ENCODE peak calls at places on chromosomes 7 and 10, in five cellular contexts. E is MM.1S, D is progenitor cell of endocrine pancreas, C is tibial nerve, V is right lobe of liver. Y is an unnamed sample.

GRCh38 chr7:27128776-27129728 is 1.5 kb downstream of the HOXA4 start:
- DNase-seq in E (no peak), D (no peak), C (no peak), V (no peak), Y (no peak)

GRCh38 chr7:139036901-139037300 is 1.1 kb upstream of the ZC3HAV1L start:
- DNase-seq in E (no peak), D (no peak), C (no peak), V (no peak), Y (no peak)

GRCh38 chr7:148521271-148521670 is 69.3 kb upstream of the C7orf33 start:
- DNase-seq in E (no peak), D (no peak), C (no peak), V (no peak), Y (no peak)

GRCh38 chr7:50092579-50093411 is at the start of gene ZPBP:
- DNase-seq in E (peak; percentile 57), D (no peak), C (no peak), V (peak; percentile 28), Y (no peak)

GRCh38 chr7:100573691-100574361 is at the start of gene SAP25:
- DNase-seq in E (no peak), D (no peak), C (no peak), V (no peak), Y (no peak)

GRCh38 chr7:150449206-150449956 is 1.0 kb upstream of the GIMAP8 start:
- DNase-seq in E (no peak), D (no peak), C (no peak), V (no peak), Y (no peak)

GRCh38 chr7:24587853-24588252 is 14.6 kb downstream of the PALS2 start:
- DNase-seq in E (peak; percentile 54), D (no peak), C (no peak), V (no peak), Y (no peak)

GRCh38 chr10:87618470-87619423 is 40.9 kb upstream of the PAPSS2 start:
- DNase-seq in E (no peak), D (no peak), C (no peak), V (peak; percentile 81), Y (no peak)

GRCh38 chr10:60375293-60376004 is 14.2 kb downstream of the ANK3 start:
- DNase-seq in E (no peak), D (no peak), C (no peak), V (no peak), Y (no peak)

GRCh38 chr7:140668641-140669040 is 4.1 kb upstream of the ADCK2 start:
- DNase-seq in E (no peak), D (no peak), C (no peak), V (no peak), Y (no peak)

GRCh38 chr7:140143997-140144396 is 32.8 kb downstream of the KDM7A start:
- DNase-seq in E (no peak), D (no peak), C (no peak), V (no peak), Y (no peak)

GRCh38 chr7:20642171-20642570 is 26.7 kb downstream of the ABCB5 start:
- DNase-seq in E (no peak), D (no peak), C (no peak), V (no peak), Y (no peak)

GRCh38 chr7:87872356-87872755 is 3.8 kb downstream of the SLC25A40 start:
- DNase-seq in E (no peak), D (no peak), C (no peak), V (no peak), Y (no peak)

GRCh38 chr10:21363753-21364104 is 161.8 kb downstream of the SKIDA1 start:
- DNase-seq in E (no peak), D (no peak), C (no peak), V (no peak), Y (no peak)

GRCh38 chr7:125481323-125481722 is 551.7 kb upstream of the POT1 start:
- DNase-seq in E (no peak), D (no peak), C (no peak), V (no peak), Y (no peak)
- TF ChIP-seq CTCF in E (no peak), D (no peak), C (no peak), V (no peak), Y (no peak)

GRCh38 chr10:74213571-74214162 is 62.6 kb downstream of the ADK start:
- DNase-seq in E (peak; percentile 24), D (no peak), C (no peak), V (peak; percentile 39), Y (no peak)
- TF ChIP-seq CTCF in E (peak; percentile 55), D (peak; percentile 42), C (peak; percentile 40), V (peak; percentile 40), Y (peak; percentile 85)

DNA sequence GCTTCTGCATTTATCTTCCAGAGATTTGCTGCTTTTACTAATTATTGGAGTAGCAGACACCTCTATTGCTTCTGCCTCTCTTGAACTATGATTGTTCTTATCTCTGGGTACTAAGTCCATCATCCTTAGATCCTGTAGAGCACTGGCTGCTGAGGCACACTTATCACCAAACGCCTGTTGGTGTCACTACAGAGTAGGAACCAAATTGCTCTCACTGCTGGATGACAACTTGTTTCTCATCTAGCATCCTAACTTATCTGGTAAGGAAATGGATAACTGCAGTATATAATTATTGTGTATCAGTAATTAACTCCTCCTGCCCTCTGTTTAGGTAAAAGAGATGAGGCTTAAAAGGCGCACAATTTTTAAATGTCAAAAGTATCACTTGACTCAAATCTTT is 1059.4 kb downstream of the NRG3 start:
- DNase-seq in E (no peak), D (no peak), C (no peak), V (no peak), Y (no peak)
- TF ChIP-seq CTCF in E (peak; percentile 27), D (peak; percentile 18), C (no peak), V (peak; percentile 20), Y (peak; percentile 59)

GRCh38 chr7:12244694-12245093 is 33.6 kb downstream of the TMEM106B start:
- DNase-seq in E (no peak), D (no peak), C (no peak), V (no peak), Y (no peak)

GRCh38 chr7:12239821-12240220 is 28.7 kb downstream of the TMEM106B start:
- DNase-seq in E (no peak), D (no peak), C (no peak), V (no peak), Y (no peak)

GRCh38 chr7:12249706-12250105 is 38.6 kb downstream of the TMEM106B start:
- DNase-seq in E (no peak), D (no peak), C (no peak), V (no peak), Y (no peak)

DNA sequence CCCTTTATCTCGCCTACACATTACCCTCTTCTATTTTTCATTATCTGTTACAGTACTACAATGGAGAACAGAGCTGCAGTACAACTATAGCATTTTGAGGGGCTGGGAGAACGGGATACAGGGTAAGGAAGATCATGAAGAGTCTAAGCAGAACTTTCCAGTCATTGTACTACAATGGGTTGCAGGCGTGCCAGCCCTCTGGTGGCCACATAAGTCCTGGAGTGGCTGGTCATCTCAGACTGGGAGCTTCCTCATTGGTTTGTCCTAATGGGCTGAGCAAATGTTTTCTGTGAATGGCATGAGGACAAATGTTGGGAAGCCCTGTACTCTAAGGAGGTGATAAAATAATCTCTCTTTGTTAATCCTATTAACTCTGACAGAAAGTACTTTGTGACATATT is 33.0 kb downstream of the TMEM106B start:
- DNase-seq in E (no peak), D (no peak), C (no peak), V (peak; percentile 37), Y (no peak)
- TF ChIP-seq CTCF in E (peak; percentile 32), D (peak; percentile 44), C (peak; percentile 15), V (peak; percentile 28), Y (peak; percentile 50)

DNA sequence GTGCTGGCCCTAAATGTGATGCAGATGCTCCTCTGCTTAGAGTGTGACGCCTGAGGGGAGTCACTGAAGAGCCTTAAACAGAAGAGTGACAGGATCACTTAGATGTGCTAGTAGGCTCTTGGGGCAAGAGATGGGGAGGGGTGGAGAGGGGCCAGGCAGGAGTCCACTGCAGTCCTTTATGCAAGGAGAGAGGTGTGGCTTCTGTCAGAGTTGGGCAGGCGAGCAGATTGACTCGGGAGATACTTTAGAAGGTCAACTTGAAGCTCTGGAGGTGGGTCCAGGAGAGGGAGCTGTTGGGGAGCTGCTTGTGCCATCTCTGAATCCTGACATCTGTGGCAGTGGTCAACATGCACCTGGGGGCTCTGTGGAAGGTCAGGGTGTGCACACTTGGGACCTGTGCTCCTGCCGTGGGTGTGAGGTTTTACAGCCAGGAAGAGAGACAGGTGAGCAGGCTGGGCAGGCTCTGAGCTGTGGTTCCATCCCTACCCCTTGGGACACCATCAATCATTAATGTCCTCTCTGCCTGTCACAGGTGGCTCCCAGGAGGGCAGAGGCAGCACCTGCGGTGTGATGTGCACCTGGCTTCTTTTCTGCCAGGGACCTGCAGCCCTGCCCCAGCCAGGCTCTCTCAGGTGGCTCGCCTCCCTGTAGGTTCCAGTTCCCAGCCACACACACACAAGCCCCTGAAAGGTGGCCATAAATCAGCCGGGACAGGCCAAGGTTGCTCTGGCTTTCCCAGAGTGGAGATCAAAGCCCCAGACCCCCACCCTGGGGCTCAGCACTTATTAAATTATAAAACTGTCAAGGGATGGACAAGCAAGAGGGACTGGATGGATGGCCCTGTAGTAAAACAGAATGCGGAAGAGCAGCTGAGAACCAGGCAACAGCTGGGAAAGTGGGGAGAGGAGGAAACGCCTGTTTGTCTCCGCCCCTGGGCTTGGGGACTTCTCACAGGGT is 14.0 kb downstream of the NEURL1 start:
- DNase-seq in E (peak; percentile 77), D (no peak), C (no peak), V (no peak), Y (peak; percentile 76)
- TF ChIP-seq CTCF in E (peak; percentile 41), D (no peak), C (no peak), V (no peak), Y (peak; percentile 25)

GRCh38 chr10:5360318-5360915 is 4.3 kb upstream of the UCN3 start:
- DNase-seq in E (no peak), D (no peak), C (no peak), V (no peak), Y (no peak)
- TF ChIP-seq CTCF in E (no peak), D (no peak), C (no peak), V (no peak), Y (no peak)

GRCh38 chr7:18064242-18064838 is 36.7 kb upstream of the PRPS1L1 start:
- DNase-seq in E (peak; percentile 24), D (no peak), C (no peak), V (no peak), Y (no peak)
- TF ChIP-seq CTCF in E (peak; percentile 72), D (peak; percentile 48), C (peak; percentile 32), V (peak; percentile 39), Y (peak; percentile 70)

DNA sequence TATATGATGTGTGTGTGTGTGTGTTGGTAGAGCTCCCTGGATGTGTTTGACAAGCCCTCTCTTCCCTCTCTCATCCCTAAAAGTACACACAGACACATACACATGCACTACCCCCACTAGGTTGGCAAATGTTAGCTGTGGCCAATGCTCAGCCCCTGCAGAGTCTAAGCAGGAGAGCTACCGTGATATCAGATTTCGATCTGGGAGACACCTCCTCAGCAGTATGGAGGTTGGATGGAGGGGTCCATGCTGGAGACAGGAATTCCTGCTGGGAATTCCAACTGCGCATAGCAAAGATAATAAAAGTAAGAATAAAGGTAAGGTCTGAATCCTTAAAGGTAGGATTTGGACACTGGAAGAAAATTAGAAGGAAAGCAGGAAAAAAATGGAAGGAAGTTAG is 85.7 kb downstream of the C10orf90 start:
- DNase-seq in E (no peak), D (no peak), C (no peak), V (no peak), Y (no peak)
- TF ChIP-seq CTCF in E (no peak), D (no peak), C (no peak), V (no peak), Y (no peak)

GRCh38 chr10:113558336-113558735 is 5.5 kb downstream of the HABP2 start:
- DNase-seq in E (no peak), D (no peak), C (no peak), V (no peak), Y (no peak)
- TF ChIP-seq CTCF in E (no peak), D (peak; percentile 8), C (no peak), V (no peak), Y (no peak)

Y was measured in chondrocyte.